ENCODE peak calls at places on chromosomes 1 and 21, in five cellular contexts. H is activated naive CD8-positive, alpha-beta T cell treated with anti-CD3 and anti-CD28 coated beads, Interleukin-2, amount 50 U/mL, for 24 hours; S is activated CD8-positive, alpha-beta memory T cell treated with anti-CD3 and anti-CD28 coated beads for 48 hours; T is AG04450; P is left colon. M is an unnamed sample.

GRCh38 chr1:155026588-155026987 is 7.0 kb downstream of the DCST2 start:
- DNase-seq in H (no peak), S (no peak), T (no peak), P (no peak), M (no peak)

GRCh38 chr1:149885364-149886111 is 13.8 kb upstream of the BOLA1 start:
- DNase-seq in H (peak; percentile 76), S (peak; percentile 56), T (peak; percentile 20), P (peak; percentile 87), M (peak; percentile 93)

GRCh38 chr1:206985162-206985749 is 15.0 kb upstream of the FCAMR start:
- DNase-seq in H (no peak), S (no peak), T (no peak), P (no peak), M (no peak)

GRCh38 chr1:240888039-240888786 is 276.3 kb upstream of the GREM2 start:
- DNase-seq in H (peak; percentile 20), S (no peak), T (no peak), P (peak; percentile 48), M (peak; percentile 57)

GRCh38 chr1:3577300-3577699 is 34.0 kb downstream of the MEGF6 start:
- DNase-seq in H (no peak), S (no peak), T (peak; percentile 34), P (no peak), M (no peak)

GRCh38 chr1:93775224-93775623 is 93.6 kb upstream of the BCAR3 start:
- DNase-seq in H (no peak), S (no peak), T (no peak), P (no peak), M (no peak)

GRCh38 chr21:39088831-39089380 is 94.3 kb downstream of the PSMG1 start:
- DNase-seq in H (no peak), S (no peak), T (no peak), P (no peak), M (no peak)

GRCh38 chr1:86515597-86515996 is 31.3 kb upstream of the CLCA4 start:
- DNase-seq in H (no peak), S (no peak), T (no peak), P (no peak), M (no peak)

GRCh38 chr21:25385912-25386474 is 221.3 kb downstream of the MRPL39 start:
- DNase-seq in H (no peak), S (no peak), T (peak; percentile 47), P (peak; percentile 10), M (peak; percentile 38)

GRCh38 chr1:162876751-162877150 is 15.8 kb upstream of the CCDC190 start:
- DNase-seq in H (no peak), S (no peak), T (no peak), P (no peak), M (no peak)

GRCh38 chr1:62977321-62977720 is 193.4 kb downstream of the ATG4C start:
- DNase-seq in H (no peak), S (no peak), T (no peak), P (no peak), M (no peak)

GRCh38 chr1:183568176-183569041 is 21.9 kb downstream of the NCF2 start:
- DNase-seq in H (no peak), S (no peak), T (no peak), P (no peak), M (no peak)

GRCh38 chr1:47808612-47809011 is 188.6 kb downstream of the TRABD2B start:
- DNase-seq in H (no peak), S (no peak), T (no peak), P (no peak), M (no peak)

GRCh38 chr1:22612657-22613056 is 23.8 kb upstream of the C1QA start:
- DNase-seq in H (no peak), S (no peak), T (no peak), P (no peak), M (no peak)

GRCh38 chr1:182731852-182732575 is 47.6 kb upstream of the RGS8 start:
- DNase-seq in H (no peak), S (no peak), T (no peak), P (no peak), M (no peak)

M was measured in stomach.